ENCODE peak calls at places on chromosomes 11 and 22, in four cellular contexts. One of them, this sample, is unnamed.
A peak's percentile ranks its signal among the peaks of the same experiment; 100 is the strongest.

GRCh38 chr11:19268901-19269300 is 28.2 kb upstream of the E2F8 start:
- DNase-seq in neuronal stem cell: no peak
- DNase-seq in trophoblast cell: no peak
- DNase-seq in mesenchymal stem cell: no peak
- DNase-seq in this sample: no peak

GRCh38 chr11:1171223-1171984 is 13.7 kb downstream of the MUC5AC start:
- DNase-seq in neuronal stem cell: no peak
- DNase-seq in trophoblast cell: no peak
- DNase-seq in mesenchymal stem cell: no peak
- DNase-seq in this sample: no peak

GRCh38 chr11:13344818-13345217 is 67.2 kb downstream of the BMAL1 start:
- DNase-seq in neuronal stem cell: no peak
- DNase-seq in trophoblast cell: no peak
- DNase-seq in mesenchymal stem cell: no peak
- DNase-seq in this sample: no peak

GRCh38 chr11:13222285-13222684 is 55.3 kb upstream of the BMAL1 start:
- DNase-seq in neuronal stem cell: no peak
- DNase-seq in trophoblast cell: no peak
- DNase-seq in mesenchymal stem cell: no peak
- DNase-seq in this sample: no peak

GRCh38 chr11:36300651-36301050 is 4.6 kb downstream of the PRR5L start:
- DNase-seq in neuronal stem cell: no peak
- DNase-seq in trophoblast cell: no peak
- DNase-seq in mesenchymal stem cell: no peak
- DNase-seq in this sample: no peak

GRCh38 chr11:88164320-88164719 is 10.9 kb downstream of the RAB38 start:
- DNase-seq in neuronal stem cell: no peak
- DNase-seq in trophoblast cell: no peak
- DNase-seq in mesenchymal stem cell: no peak
- DNase-seq in this sample: no peak

GRCh38 chr11:19905280-19905853 is 192.7 kb downstream of the NAV2 start:
- DNase-seq in neuronal stem cell: peak; percentile 33
- DNase-seq in trophoblast cell: no peak
- DNase-seq in mesenchymal stem cell: peak; percentile 59
- DNase-seq in this sample: no peak

GRCh38 chr22:30870451-30871345 is 97.9 kb downstream of the MORC2 start:
- DNase-seq in neuronal stem cell: no peak
- DNase-seq in trophoblast cell: no peak
- DNase-seq in mesenchymal stem cell: no peak
- DNase-seq in this sample: peak; percentile 20

GRCh38 chr11:112965601-112966125 is 4.4 kb downstream of the NCAM1 start:
- DNase-seq in neuronal stem cell: no peak
- DNase-seq in trophoblast cell: no peak
- DNase-seq in mesenchymal stem cell: no peak
- DNase-seq in this sample: no peak

GRCh38 chr11:46643986-46644385 is 26.6 kb downstream of the ATG13 start:
- DNase-seq in neuronal stem cell: no peak
- DNase-seq in trophoblast cell: no peak
- DNase-seq in mesenchymal stem cell: no peak
- DNase-seq in this sample: no peak

GRCh38 chr11:1450344-1450875 is 36.2 kb downstream of the MOB2 start:
- DNase-seq in neuronal stem cell: no peak
- DNase-seq in trophoblast cell: no peak
- DNase-seq in mesenchymal stem cell: no peak
- DNase-seq in this sample: no peak

GRCh38 chr11:36618025-36618700 is 20.1 kb upstream of the RAG2 start:
- DNase-seq in neuronal stem cell: no peak
- DNase-seq in trophoblast cell: no peak
- DNase-seq in mesenchymal stem cell: no peak
- DNase-seq in this sample: no peak

GRCh38 chr22:19783531-19784395 is 23.2 kb downstream of the TBX1 start:
- DNase-seq in neuronal stem cell: no peak
- DNase-seq in trophoblast cell: no peak
- DNase-seq in mesenchymal stem cell: no peak
- DNase-seq in this sample: no peak

GRCh38 chr11:111452817-111453607 is 59.2 kb downstream of the BTG4 start:
- DNase-seq in neuronal stem cell: no peak
- DNase-seq in trophoblast cell: no peak
- DNase-seq in mesenchymal stem cell: no peak
- DNase-seq in this sample: no peak

GRCh38 chr11:76714493-76714892 is 43.9 kb upstream of the LRRC32 start:
- DNase-seq in neuronal stem cell: no peak
- DNase-seq in trophoblast cell: no peak
- DNase-seq in mesenchymal stem cell: no peak
- DNase-seq in this sample: no peak

GRCh38 chr22:40348025-40348658 is 1.8 kb downstream of the ADSL start:
- DNase-seq in neuronal stem cell: no peak
- DNase-seq in trophoblast cell: peak; percentile 39
- DNase-seq in mesenchymal stem cell: peak; percentile 68
- DNase-seq in this sample: no peak

GRCh38 chr11:62324738-62325556 is 12.3 kb upstream of the ASRGL1 start:
- DNase-seq in neuronal stem cell: peak; percentile 38
- DNase-seq in trophoblast cell: peak; percentile 88
- DNase-seq in mesenchymal stem cell: peak; percentile 12
- DNase-seq in this sample: peak; percentile 89

GRCh38 chr11:74397531-74398243 is 546 bp downstream of the PGM2L1 start:
- DNase-seq in neuronal stem cell: peak; percentile 27
- DNase-seq in trophoblast cell: peak; percentile 48
- DNase-seq in mesenchymal stem cell: peak; percentile 40
- DNase-seq in this sample: peak; percentile 45

GRCh38 chr11:102955624-102956023 is at the start of gene MMP13:
- DNase-seq in neuronal stem cell: no peak
- DNase-seq in trophoblast cell: no peak
- DNase-seq in mesenchymal stem cell: no peak
- DNase-seq in this sample: no peak

GRCh38 chr11:112613051-112613972 is 347.9 kb upstream of the NCAM1 start:
- DNase-seq in neuronal stem cell: no peak
- DNase-seq in trophoblast cell: no peak
- DNase-seq in mesenchymal stem cell: peak; percentile 9
- DNase-seq in this sample: no peak

GRCh38 chr11:102109896-102110760 is at the start of gene YAP1:
- DNase-seq in neuronal stem cell: peak; percentile 94
- DNase-seq in trophoblast cell: peak; percentile 93
- DNase-seq in mesenchymal stem cell: peak; percentile 96
- DNase-seq in this sample: peak; percentile 91

GRCh38 chr11:123212406-123212805 is 17.4 kb upstream of the CLMP start:
- DNase-seq in neuronal stem cell: no peak
- DNase-seq in trophoblast cell: no peak
- DNase-seq in mesenchymal stem cell: no peak
- DNase-seq in this sample: no peak

GRCh38 chr11:35166369-35167360 is 27.7 kb downstream of the CD44 start:
- DNase-seq in neuronal stem cell: no peak
- DNase-seq in trophoblast cell: peak; percentile 96
- DNase-seq in mesenchymal stem cell: peak; percentile 89
- DNase-seq in this sample: no peak

GRCh38 chr11:1574256-1575242 is 2.5 kb upstream of the DUSP8 start:
- DNase-seq in neuronal stem cell: no peak
- DNase-seq in trophoblast cell: no peak
- DNase-seq in mesenchymal stem cell: peak; percentile 25
- DNase-seq in this sample: peak; percentile 63

GRCh38 chr11:20161923-20162322 is 1.6 kb upstream of the DBX1 start:
- DNase-seq in neuronal stem cell: no peak
- DNase-seq in trophoblast cell: no peak
- DNase-seq in mesenchymal stem cell: peak; percentile 17
- DNase-seq in this sample: no peak

GRCh38 chr11:131246156-131246555 is 124.3 kb upstream of the NTM start:
- DNase-seq in neuronal stem cell: no peak
- DNase-seq in trophoblast cell: no peak
- DNase-seq in mesenchymal stem cell: no peak
- DNase-seq in this sample: no peak

GRCh38 chr11:11444027-11444799 is 91.2 kb upstream of the CSNK2A3 start:
- DNase-seq in neuronal stem cell: no peak
- DNase-seq in trophoblast cell: no peak
- DNase-seq in mesenchymal stem cell: no peak
- DNase-seq in this sample: no peak

GRCh38 chr22:25853501-25853900 is 111.5 kb downstream of the MYO18B start:
- DNase-seq in neuronal stem cell: no peak
- DNase-seq in trophoblast cell: no peak
- DNase-seq in mesenchymal stem cell: no peak
- DNase-seq in this sample: no peak

GRCh38 chr22:40383905-40384304 is 13.5 kb downstream of the SGSM3 start:
- DNase-seq in neuronal stem cell: no peak
- DNase-seq in trophoblast cell: peak; percentile 63
- DNase-seq in mesenchymal stem cell: peak; percentile 82
- DNase-seq in this sample: no peak

GRCh38 chr11:61019818-61020405 is 48.4 kb downstream of the CD6 start:
- DNase-seq in neuronal stem cell: no peak
- DNase-seq in trophoblast cell: no peak
- DNase-seq in mesenchymal stem cell: no peak
- DNase-seq in this sample: no peak

GRCh38 chr11:123755344-123755743 is 1.0 kb upstream of the OR6X1 start:
- DNase-seq in neuronal stem cell: no peak
- DNase-seq in trophoblast cell: no peak
- DNase-seq in mesenchymal stem cell: no peak
- DNase-seq in this sample: no peak

GRCh38 chr11:102256251-102256650 is 61.0 kb upstream of the BIRC3 start:
- DNase-seq in neuronal stem cell: no peak
- DNase-seq in trophoblast cell: peak; percentile 89
- DNase-seq in mesenchymal stem cell: peak; percentile 82
- DNase-seq in this sample: no peak

GRCh38 chr11:61027141-61027840 is 55.8 kb downstream of the CD6 start:
- DNase-seq in neuronal stem cell: no peak
- DNase-seq in trophoblast cell: no peak
- DNase-seq in mesenchymal stem cell: no peak
- DNase-seq in this sample: no peak

GRCh38 chr11:21909145-21909544 is 283.7 kb upstream of the ANO5 start:
- DNase-seq in neuronal stem cell: no peak
- DNase-seq in trophoblast cell: no peak
- DNase-seq in mesenchymal stem cell: no peak
- DNase-seq in this sample: no peak
- H3K23ac ChIP-seq in neuronal stem cell: no peak overlapping the region
- H3K23ac ChIP-seq in trophoblast cell: no peak overlapping the region
- H3K23ac ChIP-seq in mesenchymal stem cell: no peak overlapping the region
- H3K23ac ChIP-seq in this sample: no peak overlapping the region

GRCh38 chr11:64880240-64881001 is 2.0 kb upstream of the EHD1 start:
- DNase-seq in neuronal stem cell: no peak
- DNase-seq in trophoblast cell: no peak
- DNase-seq in mesenchymal stem cell: peak; percentile 85
- DNase-seq in this sample: no peak

GRCh38 chr11:64879226-64879900 is 942 bp upstream of the EHD1 start:
- DNase-seq in neuronal stem cell: no peak
- DNase-seq in trophoblast cell: no peak
- DNase-seq in mesenchymal stem cell: peak; percentile 47
- DNase-seq in this sample: no peak

GRCh38 chr11:64877390-64878222 is 815 bp downstream of the EHD1 start:
- DNase-seq in neuronal stem cell: no peak
- DNase-seq in trophoblast cell: peak; percentile 35
- DNase-seq in mesenchymal stem cell: no peak
- DNase-seq in this sample: no peak

GRCh38 chr11:64878223-64878493 is 263 bp downstream of the EHD1 start:
- DNase-seq in neuronal stem cell: no peak
- DNase-seq in trophoblast cell: no peak
- DNase-seq in mesenchymal stem cell: no peak
- DNase-seq in this sample: no peak

DNA sequence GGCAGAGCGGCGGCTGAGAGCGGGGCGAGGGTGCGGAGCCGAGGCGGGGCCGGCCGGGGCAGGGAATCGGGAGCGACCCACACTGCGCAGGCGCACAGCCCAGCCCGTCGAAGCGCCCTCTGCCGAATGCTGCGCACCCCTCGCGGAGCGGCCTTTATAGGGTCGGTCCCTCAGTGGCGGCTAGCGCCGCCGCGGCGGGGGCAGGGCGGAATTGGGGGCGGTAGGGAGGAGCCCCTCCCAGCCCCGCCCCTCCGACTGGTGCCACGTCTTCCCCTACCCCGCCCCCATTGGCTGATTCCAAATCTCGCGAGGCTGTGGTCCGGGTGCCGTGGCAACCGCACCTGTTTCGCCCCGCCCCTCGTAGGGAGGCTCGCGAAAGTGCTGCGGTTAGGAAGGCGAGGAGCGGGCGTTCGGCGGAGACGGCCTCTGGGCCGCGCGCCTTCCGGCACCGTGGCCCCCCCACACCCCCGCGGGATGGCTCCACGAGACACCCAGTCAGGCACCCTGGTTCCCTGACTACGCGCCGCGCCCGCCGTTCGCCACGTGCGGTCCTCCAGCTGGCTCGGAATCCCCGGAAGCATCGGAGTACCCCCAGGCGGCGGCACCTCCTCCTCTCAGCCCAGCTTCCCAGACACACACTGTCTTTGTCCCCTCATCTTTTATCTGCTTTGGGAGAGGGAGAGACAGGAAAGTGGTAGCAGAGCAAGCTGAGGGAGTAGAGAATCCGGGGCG is at the start of gene EHD1:
- DNase-seq in neuronal stem cell: peak; percentile 99
- DNase-seq in trophoblast cell: peak; percentile 98
- DNase-seq in mesenchymal stem cell: peak; percentile 97
- DNase-seq in this sample: peak; percentile 98
- H2BK12ac ChIP-seq in neuronal stem cell: peak within 1 kb of the TSS; percentile 93
- H2BK12ac ChIP-seq in trophoblast cell: peak within 1 kb of the TSS; percentile 15
- H2BK12ac ChIP-seq in mesenchymal stem cell: peak within 1 kb of the TSS; percentile 31
- H2BK12ac ChIP-seq in this sample: no peak within 1 kb of the TSS

GRCh38 chr11:117022526-117022925 is 75.7 kb downstream of the SIK3 start:
- DNase-seq in neuronal stem cell: no peak
- DNase-seq in trophoblast cell: no peak
- DNase-seq in mesenchymal stem cell: no peak
- DNase-seq in this sample: no peak

GRCh38 chr11:117019871-117020270 is 78.4 kb downstream of the SIK3 start:
- DNase-seq in neuronal stem cell: no peak
- DNase-seq in trophoblast cell: no peak
- DNase-seq in mesenchymal stem cell: no peak
- DNase-seq in this sample: no peak

GRCh38 chr11:117020287-117020686 is 77.9 kb downstream of the SIK3 start:
- DNase-seq in neuronal stem cell: no peak
- DNase-seq in trophoblast cell: no peak
- DNase-seq in mesenchymal stem cell: no peak
- DNase-seq in this sample: no peak

GRCh38 chr11:117023178-117023577 is 75.0 kb downstream of the SIK3 start:
- DNase-seq in neuronal stem cell: no peak
- DNase-seq in trophoblast cell: no peak
- DNase-seq in mesenchymal stem cell: no peak
- DNase-seq in this sample: no peak

GRCh38 chr11:117020873-117021564 is 77.2 kb downstream of the SIK3 start:
- DNase-seq in neuronal stem cell: no peak
- DNase-seq in trophoblast cell: no peak
- DNase-seq in mesenchymal stem cell: no peak
- DNase-seq in this sample: no peak
- H3K4me1 ChIP-seq in neuronal stem cell: no peaks in the 10 kb centered on the region
- H3K4me1 ChIP-seq in trophoblast cell: no peaks in the 10 kb centered on the region
- H3K4me1 ChIP-seq in mesenchymal stem cell: peaks cover 7% of the 10 kb centered on the region
- H3K4me1 ChIP-seq in this sample: no peaks in the 10 kb centered on the region

DNA sequence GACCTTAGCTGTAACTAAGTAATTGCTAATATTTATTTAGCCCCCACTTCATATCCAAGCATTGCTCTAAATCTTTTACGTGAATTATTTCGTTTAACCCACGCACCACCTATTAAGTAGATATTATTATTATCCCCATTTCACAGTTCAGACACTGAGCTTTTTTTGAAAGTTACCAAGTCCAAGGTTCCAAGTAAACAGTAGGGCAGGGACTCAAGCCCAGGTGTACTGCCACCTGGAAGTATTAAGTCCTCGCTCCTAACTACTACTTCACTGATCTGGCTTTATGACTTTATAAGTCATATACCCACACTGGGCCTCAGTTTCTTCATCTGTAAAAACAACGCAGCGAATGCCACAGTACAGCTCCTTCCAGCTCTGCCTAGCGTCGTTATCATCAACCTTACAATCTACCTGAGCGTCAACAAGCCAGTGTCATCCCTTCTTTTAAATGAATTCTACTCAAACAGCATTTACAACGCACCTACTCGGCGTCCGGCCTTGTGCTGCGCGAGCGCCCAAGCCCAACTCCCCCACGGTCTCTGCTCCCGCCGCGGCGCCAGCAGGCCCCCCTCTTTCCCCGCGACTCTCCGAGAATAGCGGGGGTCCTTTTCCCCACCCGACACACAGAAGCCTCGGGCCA is 624 bp downstream of the TMEM41B start:
- DNase-seq in neuronal stem cell: no peak
- DNase-seq in trophoblast cell: no peak
- DNase-seq in mesenchymal stem cell: peak; percentile 48
- DNase-seq in this sample: no peak
- H3K23ac ChIP-seq in neuronal stem cell: no peak overlapping the region
- H3K23ac ChIP-seq in trophoblast cell: no peak overlapping the region
- H3K23ac ChIP-seq in mesenchymal stem cell: no peak overlapping the region
- H3K23ac ChIP-seq in this sample: no peak overlapping the region